ENCODE peak calls at places on chromosomes 5 and 9, in six cellular contexts. A is stomach, B is pancreas, L is upper lobe of right lung, V is OCI-LY7, H is kidney. Z is an unnamed sample.

GRCh38 chr9:79571309-79572031 is at the start of gene TLE4:
- DNase-seq in A (peak; percentile 100), B (peak; percentile 99), L (peak; percentile 100), V (peak; percentile 100), H (peak; percentile 100), Z (peak; percentile 100)

GRCh38 chr5:64977779-64978178 is 209.0 kb downstream of the CWC27 start:
- DNase-seq in A (no peak), B (no peak), L (no peak), V (no peak), H (no peak), Z (no peak)

GRCh38 chr5:123937230-123937629 is 425.3 kb downstream of the CSNK1G3 start:
- DNase-seq in A (no peak), B (no peak), L (no peak), V (peak; percentile 77), H (no peak), Z (no peak)

GRCh38 chr5:153158608-153159007 is 331.9 kb upstream of the GRIA1 start:
- DNase-seq in A (no peak), B (no peak), L (no peak), V (no peak), H (no peak), Z (no peak)

GRCh38 chr9:127980056-127980705 is 608 bp downstream of the EEIG1 start:
- DNase-seq in A (peak; percentile 81), B (peak; percentile 86), L (peak; percentile 84), V (peak; percentile 65), H (peak; percentile 88), Z (peak; percentile 67)

GRCh38 chr5:58911270-58911669 is 328.4 kb downstream of the RAB3C start:
- DNase-seq in A (no peak), B (no peak), L (no peak), V (no peak), H (no peak), Z (no peak)

GRCh38 chr9:107888773-107889227 is 399.2 kb upstream of the KLF4 start:
- DNase-seq in A (no peak), B (no peak), L (no peak), V (no peak), H (no peak), Z (no peak)

GRCh38 chr5:15249152-15249551 is 250.8 kb upstream of the FBXL7 start:
- DNase-seq in A (no peak), B (no peak), L (no peak), V (no peak), H (no peak), Z (no peak)

GRCh38 chr9:100581661-100582060 is 3.8 kb downstream of the CAVIN4 start:
- DNase-seq in A (no peak), B (no peak), L (no peak), V (no peak), H (no peak), Z (no peak)

GRCh38 chr9:127035423-127035822 is 87.0 kb downstream of the ANGPTL2 start:
- DNase-seq in A (no peak), B (no peak), L (no peak), V (no peak), H (peak; percentile 88), Z (no peak)

GRCh38 chr5:88588609-88589008 is 294.4 kb downstream of the MEF2C start:
- DNase-seq in A (no peak), B (no peak), L (no peak), V (no peak), H (no peak), Z (no peak)

GRCh38 chr9:87684627-87685204 is 41.2 kb upstream of the CTSL start:
- DNase-seq in A (peak; percentile 59), B (peak; percentile 76), L (no peak), V (no peak), H (no peak), Z (no peak)

GRCh38 chr9:63816742-63817621 is 1468.0 kb downstream of the FOXD4L5 start:
- DNase-seq in A (peak; percentile 79), B (peak; percentile 79), L (peak; percentile 94), V (peak; percentile 78), H (peak; percentile 96), Z (peak; percentile 95)

GRCh38 chr5:145776886-145777285 is 58.3 kb downstream of the PRELID2 start:
- DNase-seq in A (no peak), B (no peak), L (no peak), V (no peak), H (no peak), Z (no peak)

GRCh38 chr9:135104761-135105160 is 17.3 kb downstream of the OLFM1 start:
- DNase-seq in A (no peak), B (no peak), L (no peak), V (no peak), H (peak; percentile 56), Z (no peak)

GRCh38 chr9:18386091-18386490 is 87.9 kb upstream of the ADAMTSL1 start:
- DNase-seq in A (no peak), B (no peak), L (no peak), V (no peak), H (no peak), Z (no peak)

GRCh38 chr9:24036459-24036858 is 210.4 kb upstream of the ELAVL2 start:
- DNase-seq in A (no peak), B (no peak), L (no peak), V (no peak), H (no peak), Z (no peak)

GRCh38 chr5:60340965-60341471 is 358.9 kb downstream of the DEPDC1B start:
- DNase-seq in A (no peak), B (no peak), L (no peak), V (no peak), H (no peak), Z (no peak)

GRCh38 chr9:134828892-134829291 is 51.7 kb upstream of the FCN2 start:
- DNase-seq in A (no peak), B (no peak), L (no peak), V (no peak), H (no peak), Z (no peak)

GRCh38 chr9:112752334-112753110 is 2.0 kb downstream of the SNX30 start:
- DNase-seq in A (no peak), B (no peak), L (no peak), V (no peak), H (no peak), Z (no peak)

GRCh38 chr9:110777201-110777842 is 108.7 kb downstream of the MUSK start:
- DNase-seq in A (no peak), B (no peak), L (no peak), V (no peak), H (no peak), Z (no peak)

GRCh38 chr9:23621924-23622323 is 204.1 kb downstream of the ELAVL2 start:
- DNase-seq in A (no peak), B (no peak), L (no peak), V (no peak), H (no peak), Z (no peak)

GRCh38 chr5:146521403-146522106 is 5.6 kb upstream of the GPR151 start:
- DNase-seq in A (no peak), B (no peak), L (no peak), V (no peak), H (no peak), Z (no peak)

GRCh38 chr9:104903609-104904008 is 24.3 kb downstream of the ABCA1 start:
- DNase-seq in A (no peak), B (no peak), L (no peak), V (no peak), H (no peak), Z (no peak)

GRCh38 chr9:136625101-136626065 is 37.3 kb upstream of the EGFL7 start:
- DNase-seq in A (peak; percentile 92), B (peak; percentile 96), L (peak; percentile 90), V (no peak), H (peak; percentile 97), Z (peak; percentile 86)
- H3K27ac ChIP-seq in A (peak overlapping the region; percentile 29), B (peak overlapping the region; percentile 62), L (peak overlapping the region; percentile 11), V (no peak overlapping the region), H (peak overlapping the region; percentile 4), Z (peak overlapping the region; percentile 43)

DNA sequence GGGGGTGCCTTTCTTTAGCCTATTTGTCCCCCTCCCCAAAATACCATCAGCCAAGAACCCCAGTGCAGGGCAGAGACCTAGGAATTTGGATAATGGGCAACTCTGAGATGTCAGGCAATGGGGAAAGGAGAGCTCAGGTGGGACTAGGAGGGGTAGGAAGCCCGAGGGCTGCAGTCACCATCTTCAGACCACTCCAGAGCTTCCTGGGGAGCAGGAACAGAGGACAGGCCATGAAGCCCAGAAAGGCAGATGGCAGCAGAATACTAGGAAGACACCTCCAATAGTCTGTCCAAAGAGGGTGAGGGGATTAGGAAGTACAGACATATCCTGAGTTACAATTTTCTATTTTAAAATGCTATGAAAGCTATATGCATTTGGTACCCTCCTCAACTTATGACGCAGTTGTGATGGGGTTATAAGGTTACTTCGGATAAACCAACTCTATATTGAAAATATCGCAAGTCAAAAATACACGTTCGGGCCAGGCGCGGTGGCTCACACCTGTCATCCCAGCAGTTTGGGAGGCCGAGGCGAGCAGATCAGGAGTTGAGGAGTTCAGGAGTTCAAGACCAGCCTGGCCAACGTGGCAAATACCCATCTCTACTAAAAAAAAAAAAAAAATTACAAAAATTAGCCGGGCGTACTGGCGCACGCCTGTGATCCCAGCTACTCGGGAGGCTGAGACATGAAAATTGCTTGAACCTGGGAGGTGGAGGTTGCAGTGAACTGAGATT is 34.6 kb upstream of the IL17B start:
- DNase-seq in A (no peak), B (no peak), L (peak; percentile 20), V (no peak), H (no peak), Z (no peak)
- H3K4me1 ChIP-seq in A (peaks cover 44% of the 10 kb centered on the region), B (no peaks in the 10 kb centered on the region), L (peaks cover 33% of the 10 kb centered on the region), V (no peaks in the 10 kb centered on the region), H (no peaks in the 10 kb centered on the region), Z (peaks cover 29% of the 10 kb centered on the region)

DNA sequence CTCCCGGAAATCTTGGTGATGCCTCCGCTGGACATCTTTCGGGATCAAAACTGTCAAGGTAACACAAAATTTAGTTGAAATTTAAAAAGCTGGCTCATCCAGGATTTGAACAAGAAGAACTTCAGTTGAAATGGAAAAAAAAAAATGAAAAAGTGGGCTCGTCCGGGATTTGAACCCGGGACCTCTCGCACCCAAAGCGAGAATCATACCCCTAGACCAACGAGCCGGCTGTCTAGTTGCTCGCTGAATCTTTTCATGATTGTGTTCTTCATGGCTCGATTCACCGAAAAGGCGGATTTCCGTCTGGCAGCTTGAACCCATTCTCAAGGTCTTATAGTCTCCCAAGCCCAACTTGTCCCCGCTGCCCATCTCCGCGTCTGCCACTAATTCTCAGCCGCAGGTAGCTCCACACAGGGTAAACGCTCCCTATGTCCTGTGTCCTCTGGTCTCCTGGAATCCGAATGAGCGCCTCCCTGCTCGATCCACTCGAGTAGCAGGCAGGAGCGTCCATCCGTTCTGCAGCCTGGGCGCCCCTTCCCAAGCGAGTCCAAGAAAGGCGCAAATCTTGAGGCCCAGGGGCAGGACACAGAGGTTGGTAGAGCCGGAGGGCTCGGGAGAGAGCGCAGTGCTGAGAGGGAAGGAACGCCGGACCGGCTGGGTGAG is 16.2 kb downstream of the TRIM7 start:
- DNase-seq in A (peak; percentile 77), B (peak; percentile 80), L (peak; percentile 76), V (peak; percentile 89), H (no peak), Z (peak; percentile 66)
- TF ChIP-seq CTCF in A (no peak), B (no peak), L (no peak), V (peak; percentile 33), H (no peak), Z (no peak)

DNA sequence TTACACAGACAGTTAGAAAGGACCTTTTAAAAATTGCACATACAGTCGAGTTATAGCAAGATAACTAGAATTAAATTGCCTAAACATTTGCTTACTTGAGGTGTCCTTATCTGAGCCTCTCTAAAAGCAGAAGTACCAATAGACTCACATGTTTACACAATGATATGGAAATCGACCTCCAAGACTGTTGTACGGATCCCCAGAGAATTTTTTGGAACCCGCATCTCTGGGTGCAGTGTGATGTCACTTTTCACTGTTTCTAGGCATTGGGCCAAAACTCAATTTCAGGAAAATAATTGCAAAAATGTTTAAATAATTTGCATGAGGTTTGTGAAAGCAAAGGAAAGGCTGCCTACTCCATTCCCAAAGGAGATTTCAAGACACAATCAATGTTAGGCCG is 63.1 kb upstream of the ATG10 start:
- DNase-seq in A (no peak), B (no peak), L (no peak), V (no peak), H (no peak), Z (no peak)
- H3K27ac ChIP-seq in A (no peak overlapping the region), B (no peak overlapping the region), L (no peak overlapping the region), V (no peak overlapping the region), H (no peak overlapping the region), Z (no peak overlapping the region)

Z was measured in lower lobe of right lung.